ENCODE peak calls at places on chromosomes 7 and 10, in five cellular contexts. A is A549, E is IMR-90, Y is adrenal gland, S is endothelial cell of umbilical vein. H is an unnamed sample. For H3K4me1, the result is how much of the 10 kb centered on the place peaks cover.

GRCh38 chr10:89702121-89702480 is 711 bp downstream of the KIF20B start:
- DNase-seq in A (no peak), E (peak), Y (no peak), S (no peak), H (no peak)

GRCh38 chr10:62244785-62245595 is 23.7 kb downstream of the RTKN2 start:
- DNase-seq in A (peak), E (peak), Y (peak), S (peak), H (peak)

GRCh38 chr7:105268511-105269392 is 120.0 kb downstream of the SRPK2 start:
- DNase-seq in A (peak), E (peak), Y (peak), S (peak), H (no peak)

GRCh38 chr10:119461380-119461779 is 81.1 kb downstream of the RGS10 start:
- DNase-seq in A (no peak), E (no peak), Y (no peak), S (no peak), H (no peak)

GRCh38 chr7:108403597-108404217 is 52.5 kb downstream of the NRCAM start:
- DNase-seq in A (no peak), E (no peak), Y (no peak), S (no peak), H (no peak)

GRCh38 chr10:17454181-17454800 is at the start of gene ST8SIA6:
- DNase-seq in A (peak), E (peak), Y (peak), S (peak), H (peak)

GRCh38 chr7:99997545-99998137 is 17.8 kb upstream of the ZKSCAN1 start:
- DNase-seq in A (no peak), E (no peak), Y (no peak), S (peak), H (no peak)

GRCh38 chr7:131602994-131603372 is 46.6 kb upstream of the PODXL start:
- DNase-seq in A (no peak), E (no peak), Y (no peak), S (no peak), H (no peak)

GRCh38 chr10:88372051-88372450 is 211.1 kb downstream of the RNLS start:
- DNase-seq in A (no peak), E (no peak), Y (no peak), S (no peak), H (no peak)

GRCh38 chr10:133292919-133293809 is 15.5 kb downstream of the TUBGCP2 start:
- DNase-seq in A (no peak), E (peak), Y (no peak), S (peak), H (no peak)

GRCh38 chr7:157129200-157129599 is 9.5 kb upstream of the UBE3C start:
- DNase-seq in A (peak), E (no peak), Y (no peak), S (no peak), H (no peak)

GRCh38 chr10:62380002-62380401 is 5.8 kb downstream of the ZNF365 start:
- DNase-seq in A (peak), E (peak), Y (no peak), S (no peak), H (no peak)

GRCh38 chr10:91409069-91409868 is 875 bp upstream of the HECTD2 start:
- DNase-seq in A (peak), E (peak), Y (peak), S (peak), H (peak)

GRCh38 chr7:134444961-134445315 is 14.0 kb downstream of the AKR1B1 start:
- DNase-seq in A (no peak), E (no peak), Y (no peak), S (no peak), H (peak)

GRCh38 chr7:73920406-73921134 is 59.6 kb downstream of the TMEM270 start:
- DNase-seq in A (no peak), E (no peak), Y (no peak), S (no peak), H (no peak)

GRCh38 chr7:115009736-115010435 is 88.0 kb downstream of the MDFIC start:
- DNase-seq in A (no peak), E (peak), Y (no peak), S (no peak), H (peak)

GRCh38 chr10:86253171-86254072 is 113.2 kb downstream of the GRID1 start:
- DNase-seq in A (no peak), E (no peak), Y (peak), S (no peak), H (no peak)

GRCh38 chr10:16509996-16510395 is 11.7 kb downstream of the C1QL3 start:
- DNase-seq in A (no peak), E (peak), Y (no peak), S (no peak), H (no peak)

GRCh38 chr10:103153765-103154197 is 39.3 kb downstream of the NT5C2 start:
- DNase-seq in A (peak), E (peak), Y (no peak), S (peak), H (no peak)

GRCh38 chr7:875476-876076 is 778 bp upstream of the GET4 start:
- DNase-seq in A (no peak), E (no peak), Y (peak), S (no peak), H (no peak)

GRCh38 chr10:60114765-60115586 is 208.6 kb upstream of the CCDC6 start:
- DNase-seq in A (peak), E (peak), Y (no peak), S (peak), H (no peak)

GRCh38 chr10:61452655-61453641 is at the start of gene TMEM26:
- DNase-seq in A (peak), E (peak), Y (peak), S (peak), H (no peak)

GRCh38 chr7:27605689-27606269 is 56.9 kb downstream of the HIBADH start:
- DNase-seq in A (peak), E (peak), Y (no peak), S (peak), H (no peak)
- TF ChIP-seq CTCF in A (peak), E (peak), Y (peak), S (peak), H (peak)

GRCh38 chr7:43647314-43647691 is 64.4 kb downstream of the STK17A start:
- DNase-seq in A (no peak), E (peak), Y (no peak), S (peak), H (no peak)

GRCh38 chr7:43647772-43648643 is 65.1 kb downstream of the STK17A start:
- DNase-seq in A (peak), E (peak), Y (peak), S (peak), H (peak)

GRCh38 chr7:43648725-43649406 is 66.0 kb downstream of the STK17A start:
- DNase-seq in A (no peak), E (peak), Y (no peak), S (peak), H (no peak)

GRCh38 chr7:43645699-43646226 is 62.9 kb downstream of the STK17A start:
- DNase-seq in A (no peak), E (no peak), Y (no peak), S (no peak), H (no peak)

GRCh38 chr7:43646603-43647313 is 63.9 kb downstream of the STK17A start:
- DNase-seq in A (no peak), E (peak), Y (no peak), S (no peak), H (no peak)
- H3K4me1 ChIP-seq in A (half or more), E (under half), Y (half or more), S (half or more), H (half or more)

GRCh38 chr7:106978425-106979386 is 65.8 kb upstream of the PRKAR2B start:
- DNase-seq in A (peak), E (no peak), Y (no peak), S (no peak), H (no peak)
- TF ChIP-seq POLR2A in A (no peak), E (no peak), Y (no peak), S (no peak), H (no peak)

GRCh38 chr10:34522542-34522941 is 292.6 kb downstream of the PARD3 start:
- DNase-seq in A (peak), E (peak), Y (no peak), S (peak), H (no peak)
- TF ChIP-seq CTCF in A (peak), E (peak), Y (peak), S (peak), H (no peak)

DNA sequence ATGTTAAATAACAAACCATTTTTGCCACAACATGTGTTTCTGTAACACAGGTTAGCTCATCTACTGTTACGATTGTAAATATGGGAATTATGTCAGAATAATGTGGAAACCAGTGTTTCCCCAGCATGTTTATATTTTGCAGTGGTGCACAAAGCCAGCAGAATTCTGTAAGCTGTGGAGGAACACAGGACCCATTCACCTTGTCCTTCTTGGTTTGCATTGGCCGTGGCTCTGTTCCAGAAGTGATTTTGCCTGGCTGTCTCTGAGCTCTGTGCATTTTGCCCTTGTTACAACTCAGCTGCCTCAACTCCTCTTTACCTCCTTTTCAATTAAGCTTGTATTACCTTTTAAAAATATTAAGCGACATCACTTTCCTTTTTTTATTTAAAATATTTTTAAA is 33.8 kb downstream of the EEPD1 start:
- DNase-seq in A (no peak), E (peak), Y (no peak), S (no peak), H (no peak)
- H3K4me1 ChIP-seq in A (under half), E (under half), Y (under half), S (under half), H (half or more)

DNA sequence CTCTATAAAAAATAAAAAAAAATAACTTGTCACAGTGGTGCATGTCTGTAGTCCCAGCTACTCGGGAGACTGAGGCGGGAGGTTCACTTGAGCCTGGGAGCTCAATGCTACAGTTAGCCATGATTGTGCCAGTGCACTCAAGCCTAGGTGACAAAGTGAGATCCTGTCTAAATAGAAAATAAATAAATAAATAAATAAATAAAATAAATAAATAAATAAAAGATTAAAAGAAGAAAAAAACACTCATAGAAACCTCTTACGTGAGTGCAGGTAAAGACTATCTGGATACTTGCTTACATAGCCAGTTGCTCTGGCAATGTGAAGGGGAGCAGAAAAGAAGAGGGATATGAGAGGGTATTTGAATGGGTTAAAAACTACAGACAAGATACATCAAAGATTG is 242.5 kb upstream of the PCDH15 start:
- DNase-seq in A (no peak), E (no peak), Y (no peak), S (no peak), H (no peak)
- TF ChIP-seq POLR2A in A (no peak), E (no peak), Y (no peak), S (no peak), H (no peak)

GRCh38 chr10:95201736-95202135 is 7.7 kb downstream of the ACSM6 start:
- DNase-seq in A (peak), E (peak), Y (no peak), S (no peak), H (no peak)
- TF ChIP-seq CTCF in A (peak), E (peak), Y (no peak), S (peak), H (no peak)

GRCh38 chr10:30783939-30784500 is 154.5 kb upstream of the LYZL2 start:
- DNase-seq in A (peak), E (peak), Y (peak), S (peak), H (peak)

GRCh38 chr10:30784896-30785605 is 155.5 kb upstream of the LYZL2 start:
- DNase-seq in A (no peak), E (peak), Y (peak), S (peak), H (peak)

GRCh38 chr10:30784521-30784895 is 155.0 kb upstream of the LYZL2 start:
- DNase-seq in A (no peak), E (peak), Y (no peak), S (peak), H (no peak)

GRCh38 chr10:30786906-30787305 is 157.4 kb upstream of the LYZL2 start:
- DNase-seq in A (no peak), E (no peak), Y (no peak), S (no peak), H (no peak)

GRCh38 chr10:30786131-30786530 is 156.6 kb upstream of the LYZL2 start:
- DNase-seq in A (no peak), E (peak), Y (no peak), S (no peak), H (no peak)
- H3K4me1 ChIP-seq in A (under half), E (under half), Y (under half), S (under half), H (under half)

GRCh38 chr7:63040966-63041610 is 957.6 kb upstream of the ZNF722 start:
- DNase-seq in A (no peak), E (no peak), Y (no peak), S (no peak), H (no peak)
- TF ChIP-seq POLR2A in A (no peak), E (no peak), Y (no peak), S (no peak), H (no peak)

DNA sequence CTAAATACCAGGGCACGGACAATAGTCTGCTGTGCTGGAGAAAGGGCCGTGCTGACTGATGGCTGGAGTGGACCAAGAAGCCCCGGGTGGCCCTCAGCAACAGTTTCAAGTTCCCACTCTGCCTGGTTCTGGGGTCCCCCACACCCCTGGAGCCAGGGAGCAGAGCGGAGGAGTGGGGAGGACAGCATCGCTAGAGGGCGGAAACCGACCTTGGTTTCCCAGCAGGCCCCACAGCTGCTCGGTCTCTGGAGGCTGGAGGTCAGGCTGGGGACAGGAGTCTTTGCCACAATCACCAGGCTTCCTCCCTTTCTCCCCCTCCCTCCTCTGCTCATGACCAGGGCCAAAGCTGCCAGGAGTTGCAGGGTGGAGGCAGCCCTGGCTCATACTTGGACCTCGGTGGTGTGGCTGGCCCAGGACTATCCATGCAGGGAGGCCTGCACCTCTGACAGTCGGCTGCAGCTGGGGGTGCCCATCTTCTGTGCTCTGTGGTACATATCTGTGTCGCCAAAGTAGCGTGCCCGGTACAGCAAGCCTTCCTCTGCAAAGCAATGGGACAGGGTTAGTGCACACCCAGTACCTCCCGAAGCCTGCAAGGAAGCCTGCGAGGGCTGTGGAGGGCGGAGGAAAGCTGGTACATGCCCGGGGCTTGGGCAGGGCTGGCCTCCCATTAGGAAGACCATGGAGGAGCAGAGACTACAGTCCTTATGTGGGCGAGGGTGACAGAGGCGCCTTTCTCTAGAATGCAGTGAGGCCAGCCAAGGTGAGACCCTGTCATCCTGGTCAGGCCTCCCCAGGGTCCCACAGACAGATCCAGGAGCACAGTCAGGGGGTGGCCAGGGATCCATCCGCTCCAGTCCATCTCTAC is 19.1 kb downstream of the DNAJB12 start:
- DNase-seq in A (no peak), E (no peak), Y (peak), S (peak), H (peak)
- TF ChIP-seq CTCF in A (no peak), E (no peak), Y (no peak), S (peak), H (no peak)